ENCODE peak calls at places on chromosomes 12 and 14, in four cellular contexts. Z is NCI-H1092 treated with DMSO at 0.1 percent for 48 hours, G is NCI-H69, Q is ascending aorta. L is an unnamed sample.
A peak's percentile ranks its signal among the peaks of the same experiment; 100 is the strongest.

GRCh38 chr12:45913631-45914030 is 76.7 kb downstream of the SCAF11 start:
- DNase-seq in Q (no peak), Z (no peak), G (peak; percentile 56), L (no peak)

GRCh38 chr12:2958432-2959193 is 584 bp upstream of the TEAD4 start:
- DNase-seq in Q (peak; percentile 77), Z (peak; percentile 21), G (peak; percentile 83), L (peak; percentile 86)

GRCh38 chr12:90888316-90888715 is 66.7 kb downstream of the CCER1 start:
- DNase-seq in Z (no peak), Q (no peak), G (no peak), L (peak; percentile 58)

GRCh38 chr12:53984901-53985357 is at the start of gene HOXC10:
- DNase-seq in Z (peak; percentile 95), Q (peak; percentile 93), G (peak; percentile 99), L (peak; percentile 48)

GRCh38 chr12:57735198-57735855 is 3.2 kb downstream of the AGAP2 start:
- DNase-seq in G (peak; percentile 44), Z (no peak), Q (no peak), L (no peak)

GRCh38 chr14:60951781-60952435 is 29.0 kb downstream of the TRMT5 start:
- DNase-seq in Z (no peak), G (no peak), Q (no peak), L (peak; percentile 49)

GRCh38 chr12:47904647-47905312 is at the start of gene VDR:
- DNase-seq in G (peak; percentile 91), Z (peak; percentile 88), Q (peak; percentile 89), L (peak; percentile 85)

GRCh38 chr14:66910306-66910705 is 278.9 kb upstream of the GARIN2 start:
- DNase-seq in G (no peak), Z (no peak), Q (no peak), L (peak; percentile 41)

GRCh38 chr12:9404469-9405260 is 196.5 kb upstream of the PZP start:
- DNase-seq in Z (no peak), Q (no peak), G (peak; percentile 72), L (no peak)

GRCh38 chr14:24868389-24868788 is 181.6 kb downstream of the STXBP6 start:
- DNase-seq in G (no peak), Q (no peak), Z (no peak), L (no peak)

GRCh38 chr12:111444314-111444705 is 38.6 kb downstream of the SH2B3 start:
- DNase-seq in Q (peak; percentile 59), G (no peak), Z (no peak), L (no peak)

GRCh38 chr12:52836042-52836466 is 1.9 kb upstream of the KRT79 start:
- DNase-seq in Z (no peak), Q (no peak), G (no peak), L (peak; percentile 42)

GRCh38 chr12:11705010-11705409 is 55.5 kb downstream of the ETV6 start:
- DNase-seq in G (no peak), Z (no peak), Q (peak; percentile 83), L (peak; percentile 86)

GRCh38 chr14:52356025-52356424 is 41.9 kb downstream of the PTGER2 start:
- DNase-seq in G (peak; percentile 95), Q (no peak), Z (peak; percentile 60), L (no peak)

GRCh38 chr14:104132981-104133380 is 5.4 kb upstream of the KIF26A start:
- DNase-seq in G (no peak), Q (no peak), Z (no peak), L (no peak)

GRCh38 chr12:12216349-12217017 is 50.4 kb downstream of the LRP6 start:
- DNase-seq in Z (no peak), G (no peak), Q (no peak), L (no peak)

GRCh38 chr14:103408491-103409155 is 23.4 kb downstream of the MARK3 start:
- DNase-seq in G (no peak), Q (no peak), Z (no peak), L (no peak)

GRCh38 chr12:57456737-57457490 is 1.8 kb downstream of the INHBE start:
- DNase-seq in Z (no peak), Q (no peak), G (peak; percentile 41), L (no peak)

GRCh38 chr12:2256915-2257314 is 204.1 kb downstream of the CACNA1C start:
- DNase-seq in Z (no peak), Q (no peak), G (no peak), L (no peak)

GRCh38 chr14:68312884-68313725 is 479.8 kb downstream of the ZFP36L1 start:
- DNase-seq in Z (no peak), G (no peak), Q (no peak), L (no peak)

GRCh38 chr12:12153596-12153995 is 82.9 kb downstream of the BCL2L14 start:
- DNase-seq in Q (no peak), Z (no peak), G (no peak), L (no peak)

GRCh38 chr12:14514154-14514842 is 53.4 kb downstream of the PLBD1 start:
- DNase-seq in Q (no peak), G (no peak), Z (peak; percentile 45), L (no peak)

GRCh38 chr14:37253905-37254304 is 56.2 kb downstream of the MIPOL1 start:
- DNase-seq in Z (no peak), G (peak; percentile 92), Q (no peak), L (peak; percentile 53)

GRCh38 chr12:85711735-85712390 is 124.3 kb downstream of the RASSF9 start:
- DNase-seq in Q (peak; percentile 82), Z (no peak), G (no peak), L (no peak)

GRCh38 chr12:79298511-79298910 is 392.3 kb downstream of the PAWR start:
- DNase-seq in G (peak; percentile 55), Q (no peak), Z (no peak), L (no peak)

GRCh38 chr12:130226771-130227170 is 64.5 kb downstream of the FZD10 start:
- DNase-seq in Q (no peak), Z (no peak), G (no peak), L (no peak)

GRCh38 chr12:11563785-11564739 is 85.4 kb upstream of the ETV6 start:
- DNase-seq in Q (no peak), Z (no peak), G (no peak), L (no peak)

GRCh38 chr12:108671110-108671509 is 37.4 kb upstream of the SELPLG start:
- DNase-seq in Z (no peak), G (no peak), Q (no peak), L (no peak)

GRCh38 chr12:76685246-76685678 is 78.7 kb upstream of the ZDHHC17 start:
- DNase-seq in G (no peak), Q (no peak), Z (peak; percentile 60), L (peak; percentile 41)

GRCh38 chr12:4250691-4251090 is 22.9 kb upstream of the CCND2 start:
- DNase-seq in Q (no peak), Z (no peak), G (no peak), L (no peak)

GRCh38 chr14:39739796-39740195 is 307.6 kb upstream of the FBXO33 start:
- DNase-seq in Z (no peak), Q (peak; percentile 65), G (no peak), L (no peak)

GRCh38 chr12:103547929-103548328 is 39.1 kb upstream of the STAB2 start:
- DNase-seq in G (peak; percentile 87), Q (no peak), Z (peak; percentile 74), L (no peak)

GRCh38 chr12:14907953-14908352 is 22.3 kb upstream of the MGP start:
- DNase-seq in Q (no peak), Z (no peak), G (no peak), L (no peak)

GRCh38 chr14:104314251-104314941 is 176.0 kb downstream of the KIF26A start:
- DNase-seq in Z (no peak), G (no peak), Q (peak; percentile 41), L (no peak)

GRCh38 chr14:21191809-21192446 is 36.1 kb upstream of the OR5AU1 start:
- DNase-seq in Q (peak; percentile 70), Z (peak; percentile 19), G (peak; percentile 93), L (peak; percentile 50)

GRCh38 chr12:94637714-94638113 is 12.6 kb downstream of the TMCC3 start:
- DNase-seq in Z (no peak), Q (no peak), G (no peak), L (no peak)

GRCh38 chr12:82805812-82806497 is 119.2 kb downstream of the TMTC2 start:
- DNase-seq in G (no peak), Q (no peak), Z (no peak), L (peak; percentile 28)

GRCh38 chr12:79874665-79875064 is 60.2 kb downstream of the PPP1R12A start:
- DNase-seq in Q (no peak), G (no peak), Z (no peak), L (no peak)

GRCh38 chr12:57476162-57476992 is 3.3 kb downstream of the ARHGAP9 start:
- DNase-seq in G (peak; percentile 54), Q (no peak), Z (no peak), L (no peak)

L was measured in adipocyte.